ENCODE peak calls at places on chromosomes 7 and 10, in seven cellular contexts. X, K, A, M, C, S and B are unnamed samples.

GRCh38 chr7:114988755-114989154 is 66.9 kb downstream of the MDFIC start:
- DNase-seq in C (peak; percentile 53), S (no peak), M (peak; percentile 15), K (peak; percentile 61), X (peak; percentile 37), A (no peak), B (no peak)

GRCh38 chr10:63434866-63435854 is 30.6 kb downstream of the JMJD1C start:
- DNase-seq in M (no peak), S (no peak), X (no peak), K (no peak), A (no peak), C (no peak), B (no peak)

GRCh38 chr7:156895024-156895780 is 2.2 kb upstream of the LMBR1 start:
- DNase-seq in K (no peak), S (no peak), X (no peak), A (no peak), C (no peak), M (no peak), B (no peak)

GRCh38 chr10:14751576-14752330 is 22.9 kb downstream of the FAM107B start:
- DNase-seq in S (no peak), K (no peak), M (peak; percentile 38), X (no peak), C (peak; percentile 89), A (no peak), B (no peak)

GRCh38 chr7:17706734-17707133 is 233.6 kb downstream of the SNX13 start:
- DNase-seq in K (peak; percentile 52), C (peak; percentile 65), X (peak; percentile 75), S (no peak), A (peak; percentile 12), M (peak; percentile 16), B (peak; percentile 85)

GRCh38 chr7:91843831-91844230 is 36.7 kb downstream of the MTERF1 start:
- DNase-seq in K (no peak), A (no peak), X (no peak), S (no peak), C (no peak), M (no peak), B (no peak)

GRCh38 chr10:128156999-128157755 is 31.0 kb upstream of the MKI67 start:
- DNase-seq in X (peak; percentile 39), C (no peak), A (no peak), K (no peak), M (peak; percentile 78), S (no peak), B (no peak)

GRCh38 chr10:110857265-110858158 is 14.2 kb upstream of the PDCD4 start:
- DNase-seq in S (no peak), K (no peak), C (peak; percentile 61), A (no peak), M (peak; percentile 71), X (no peak), B (no peak)

GRCh38 chr10:63744060-63744941 is 223.1 kb downstream of the REEP3 start:
- DNase-seq in M (no peak), C (no peak), X (no peak), S (no peak), K (no peak), A (no peak), B (no peak)

GRCh38 chr7:116316838-116317612 is 106.7 kb downstream of the TES start:
- DNase-seq in C (peak; percentile 84), X (peak; percentile 63), K (peak; percentile 76), A (peak; percentile 18), M (no peak), S (no peak), B (peak; percentile 9)

GRCh38 chr10:84211566-84211965 is 13.8 kb downstream of the LRIT2 start:
- DNase-seq in S (no peak), M (no peak), A (no peak), X (no peak), K (no peak), C (no peak), B (no peak)

GRCh38 chr7:81299711-81300110 is 380.9 kb upstream of the SEMA3C start:
- DNase-seq in M (no peak), A (no peak), C (no peak), S (no peak), X (no peak), K (no peak), B (no peak)

GRCh38 chr7:114085592-114086490 is 167.0 kb upstream of the PPP1R3A start:
- DNase-seq in A (peak; percentile 27), K (peak; percentile 82), S (no peak), M (peak; percentile 90), C (peak; percentile 96), X (peak; percentile 81), B (peak; percentile 93)

GRCh38 chr10:13869295-13869664 is 282.5 kb downstream of the PRPF18 start:
- DNase-seq in A (no peak), K (no peak), C (no peak), M (no peak), X (no peak), S (no peak), B (no peak)

GRCh38 chr10:49613160-49613881 is 516 bp upstream of the CHAT start:
- DNase-seq in M (no peak), K (no peak), C (peak; percentile 48), X (no peak), A (no peak), S (no peak), B (no peak)

GRCh38 chr10:22319559-22320558 is 1.0 kb upstream of the BMI1 start:
- DNase-seq in M (no peak), S (no peak), X (no peak), A (no peak), K (no peak), C (no peak), B (no peak)

GRCh38 chr10:125114761-125115391 is 45.5 kb downstream of the CTBP2 start:
- DNase-seq in S (no peak), K (no peak), C (no peak), M (no peak), X (no peak), A (no peak), B (no peak)

GRCh38 chr10:60944159-60944909 is at the start of gene RHOBTB1:
- DNase-seq in X (peak; percentile 81), A (peak; percentile 40), M (peak; percentile 79), C (peak; percentile 91), S (no peak), K (peak; percentile 77), B (peak; percentile 75)

GRCh38 chr7:31006864-31007263 is 43.1 kb downstream of the GHRHR start:
- DNase-seq in C (peak; percentile 79), S (no peak), M (no peak), X (no peak), K (no peak), A (no peak), B (no peak)

GRCh38 chr10:3470191-3470590 is 297.6 kb upstream of the PITRM1 start:
- DNase-seq in S (no peak), A (no peak), X (no peak), M (no peak), K (no peak), C (no peak), B (no peak)

GRCh38 chr10:32114500-32114899 is 58.3 kb upstream of the KIF5B start:
- DNase-seq in A (no peak), K (no peak), C (no peak), S (no peak), X (no peak), M (no peak), B (peak; percentile 33)

GRCh38 chr7:88664630-88665233 is 94.8 kb upstream of the ZNF804B start:
- DNase-seq in A (no peak), X (peak; percentile 7), K (peak; percentile 44), M (no peak), C (no peak), S (no peak), B (no peak)

GRCh38 chr10:23351914-23352313 is 7.3 kb upstream of the C10orf67 start:
- DNase-seq in X (no peak), C (no peak), K (peak; percentile 19), M (no peak), S (no peak), A (no peak), B (no peak)

GRCh38 chr10:43409385-43410109 is 561 bp upstream of the HNRNPF start:
- DNase-seq in S (peak; percentile 39), X (peak; percentile 40), A (peak; percentile 75), C (peak; percentile 73), K (peak; percentile 67), M (peak; percentile 69), B (peak; percentile 64)

GRCh38 chr7:963236-964078 is 9.0 kb upstream of the ADAP1 start:
- DNase-seq in X (no peak), C (peak; percentile 68), A (no peak), K (no peak), S (no peak), M (no peak), B (peak; percentile 67)

GRCh38 chr7:38222481-38223096 is 44.5 kb downstream of the STARD3NL start:
- DNase-seq in M (no peak), X (peak; percentile 67), C (no peak), A (no peak), K (peak; percentile 20), S (no peak), B (peak; percentile 86)

GRCh38 chr7:120407015-120407414 is 134.0 kb downstream of the KCND2 start:
- DNase-seq in S (no peak), K (peak; percentile 29), A (no peak), C (no peak), M (no peak), X (no peak), B (no peak)

GRCh38 chr7:98360221-98361124 is 40.4 kb downstream of the BAIAP2L1 start:
- DNase-seq in X (peak; percentile 21), K (peak; percentile 82), M (peak; percentile 74), A (no peak), C (no peak), S (no peak), B (no peak)

GRCh38 chr7:2979276-2979675 is 64.4 kb downstream of the CARD11 start:
- DNase-seq in A (no peak), C (no peak), S (no peak), K (no peak), X (no peak), M (no peak), B (no peak)